ENCODE peak calls at places on chromosome 9, in nine cellular contexts. One of them, this sample, is unnamed.

GRCh38 chr9:84137968-84138367 is 157.4 kb downstream of the RMI1 start:
- DNase-seq in Calu3: no peak
- DNase-seq in cardiac fibroblast: peak
- DNase-seq in dorsolateral prefrontal cortex: no peak
- DNase-seq in right lobe of liver: no peak
- DNase-seq in heart left ventricle: no peak
- DNase-seq in CD4-positive, alpha-beta T cell: no peak
- DNase-seq in heart right ventricle: no peak
- DNase-seq in psoas muscle: no peak
- DNase-seq in this sample: no peak

GRCh38 chr9:81492710-81493447 is 196.5 kb downstream of the TLE1 start:
- DNase-seq in Calu3: peak
- DNase-seq in cardiac fibroblast: peak
- DNase-seq in dorsolateral prefrontal cortex: no peak
- DNase-seq in right lobe of liver: no peak
- DNase-seq in heart left ventricle: no peak
- DNase-seq in CD4-positive, alpha-beta T cell: no peak
- DNase-seq in heart right ventricle: no peak
- DNase-seq in psoas muscle: no peak
- DNase-seq in this sample: no peak

GRCh38 chr9:35001803-35002502 is 12.4 kb downstream of the DNAJB5 start:
- DNase-seq in Calu3: no peak
- DNase-seq in cardiac fibroblast: peak
- DNase-seq in dorsolateral prefrontal cortex: no peak
- DNase-seq in right lobe of liver: no peak
- DNase-seq in heart left ventricle: no peak
- DNase-seq in CD4-positive, alpha-beta T cell: no peak
- DNase-seq in heart right ventricle: no peak
- DNase-seq in psoas muscle: no peak
- DNase-seq in this sample: no peak

GRCh38 chr9:27529316-27530278 is at the start of gene MOB3B:
- DNase-seq in Calu3: peak
- DNase-seq in cardiac fibroblast: peak
- DNase-seq in dorsolateral prefrontal cortex: peak
- DNase-seq in right lobe of liver: peak
- DNase-seq in heart left ventricle: peak
- DNase-seq in CD4-positive, alpha-beta T cell: peak
- DNase-seq in heart right ventricle: peak
- DNase-seq in psoas muscle: peak
- DNase-seq in this sample: peak

GRCh38 chr9:101923451-101923850 is 185.0 kb upstream of the GRIN3A start:
- DNase-seq in Calu3: no peak
- DNase-seq in cardiac fibroblast: no peak
- DNase-seq in dorsolateral prefrontal cortex: no peak
- DNase-seq in right lobe of liver: no peak
- DNase-seq in heart left ventricle: no peak
- DNase-seq in CD4-positive, alpha-beta T cell: no peak
- DNase-seq in heart right ventricle: no peak
- DNase-seq in psoas muscle: no peak
- DNase-seq in this sample: no peak

GRCh38 chr9:126558051-126558665 is 55.6 kb upstream of the LMX1B start:
- DNase-seq in Calu3: peak
- DNase-seq in cardiac fibroblast: peak
- DNase-seq in dorsolateral prefrontal cortex: peak
- DNase-seq in right lobe of liver: peak
- DNase-seq in heart left ventricle: peak
- DNase-seq in CD4-positive, alpha-beta T cell: peak
- DNase-seq in heart right ventricle: peak
- DNase-seq in psoas muscle: peak
- DNase-seq in this sample: peak

GRCh38 chr9:19409406-19410194 is 791 bp downstream of the ACER2 start:
- DNase-seq in Calu3: peak
- DNase-seq in cardiac fibroblast: peak
- DNase-seq in dorsolateral prefrontal cortex: no peak
- DNase-seq in right lobe of liver: peak
- DNase-seq in heart left ventricle: peak
- DNase-seq in CD4-positive, alpha-beta T cell: no peak
- DNase-seq in heart right ventricle: peak
- DNase-seq in psoas muscle: peak
- DNase-seq in this sample: peak

GRCh38 chr9:129749575-129749974 is 3.3 kb downstream of the PTGES start:
- DNase-seq in Calu3: no peak
- DNase-seq in cardiac fibroblast: no peak
- DNase-seq in dorsolateral prefrontal cortex: no peak
- DNase-seq in right lobe of liver: no peak
- DNase-seq in heart left ventricle: no peak
- DNase-seq in CD4-positive, alpha-beta T cell: no peak
- DNase-seq in heart right ventricle: no peak
- DNase-seq in psoas muscle: no peak
- DNase-seq in this sample: no peak

GRCh38 chr9:114409103-114409780 is 21.5 kb upstream of the AKNA start:
- DNase-seq in Calu3: no peak
- DNase-seq in cardiac fibroblast: no peak
- DNase-seq in dorsolateral prefrontal cortex: no peak
- DNase-seq in right lobe of liver: no peak
- DNase-seq in heart left ventricle: no peak
- DNase-seq in CD4-positive, alpha-beta T cell: no peak
- DNase-seq in heart right ventricle: no peak
- DNase-seq in psoas muscle: no peak
- DNase-seq in this sample: no peak

GRCh38 chr9:108851138-108851537 is 4.6 kb downstream of the ACTL7B start:
- DNase-seq in Calu3: no peak
- DNase-seq in cardiac fibroblast: no peak
- DNase-seq in dorsolateral prefrontal cortex: no peak
- DNase-seq in right lobe of liver: no peak
- DNase-seq in heart left ventricle: no peak
- DNase-seq in CD4-positive, alpha-beta T cell: no peak
- DNase-seq in heart right ventricle: no peak
- DNase-seq in psoas muscle: no peak
- DNase-seq in this sample: no peak

GRCh38 chr9:108854641-108855528 is 901 bp downstream of the ACTL7B start:
- DNase-seq in Calu3: no peak
- DNase-seq in cardiac fibroblast: no peak
- DNase-seq in dorsolateral prefrontal cortex: no peak
- DNase-seq in right lobe of liver: no peak
- DNase-seq in heart left ventricle: no peak
- DNase-seq in CD4-positive, alpha-beta T cell: no peak
- DNase-seq in heart right ventricle: no peak
- DNase-seq in psoas muscle: peak
- DNase-seq in this sample: no peak

GRCh38 chr9:108854094-108854493 is 1.7 kb downstream of the ACTL7B start:
- DNase-seq in Calu3: no peak
- DNase-seq in cardiac fibroblast: no peak
- DNase-seq in dorsolateral prefrontal cortex: no peak
- DNase-seq in right lobe of liver: no peak
- DNase-seq in heart left ventricle: no peak
- DNase-seq in CD4-positive, alpha-beta T cell: no peak
- DNase-seq in heart right ventricle: no peak
- DNase-seq in psoas muscle: no peak
- DNase-seq in this sample: no peak

GRCh38 chr9:108852089-108852488 is 3.7 kb downstream of the ACTL7B start:
- DNase-seq in Calu3: no peak
- DNase-seq in cardiac fibroblast: no peak
- DNase-seq in dorsolateral prefrontal cortex: no peak
- DNase-seq in right lobe of liver: no peak
- DNase-seq in heart left ventricle: no peak
- DNase-seq in CD4-positive, alpha-beta T cell: no peak
- DNase-seq in heart right ventricle: no peak
- DNase-seq in psoas muscle: no peak
- DNase-seq in this sample: no peak

DNA sequence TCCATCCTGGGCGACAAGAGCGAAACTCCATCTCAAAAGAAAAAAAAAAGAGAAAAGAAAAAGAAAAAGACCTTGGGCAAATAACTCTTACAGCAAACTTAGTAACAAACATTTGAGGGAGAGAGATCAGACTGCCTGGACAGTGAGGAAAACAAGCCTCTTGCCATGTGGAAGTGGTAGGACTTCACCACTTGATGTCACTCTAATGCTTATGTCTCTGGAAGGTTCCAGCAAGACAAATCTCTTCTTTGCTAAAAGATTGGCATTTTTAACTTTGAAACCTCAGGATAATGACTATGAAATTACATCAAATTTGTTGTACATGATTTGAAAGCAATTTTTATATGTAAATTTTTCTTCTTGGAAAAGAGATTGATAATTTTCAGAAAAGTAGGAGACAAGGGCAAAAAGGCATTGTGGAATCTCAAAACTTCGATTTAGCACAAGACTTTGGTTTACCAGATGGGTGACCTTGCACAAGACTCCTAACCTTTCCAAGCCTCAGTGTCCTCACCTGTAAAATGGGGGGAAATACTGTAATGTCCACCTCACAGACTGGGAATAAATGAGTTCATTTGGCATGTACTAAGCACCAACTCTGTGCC is 5.4 kb downstream of the ACTL7B start:
- DNase-seq in Calu3: no peak
- DNase-seq in cardiac fibroblast: peak
- DNase-seq in dorsolateral prefrontal cortex: no peak
- DNase-seq in right lobe of liver: no peak
- DNase-seq in heart left ventricle: no peak
- DNase-seq in CD4-positive, alpha-beta T cell: no peak
- DNase-seq in heart right ventricle: no peak
- DNase-seq in psoas muscle: no peak
- DNase-seq in this sample: no peak
- TF ChIP-seq CTCF in Calu3: no peak
- TF ChIP-seq CTCF in cardiac fibroblast: peak
- TF ChIP-seq CTCF in dorsolateral prefrontal cortex: peak
- TF ChIP-seq CTCF in right lobe of liver: peak
- TF ChIP-seq CTCF in heart left ventricle: no peak
- TF ChIP-seq CTCF in CD4-positive, alpha-beta T cell: no peak
- TF ChIP-seq CTCF in heart right ventricle: peak
- TF ChIP-seq CTCF in psoas muscle: no peak
- TF ChIP-seq CTCF in this sample: peak

DNA sequence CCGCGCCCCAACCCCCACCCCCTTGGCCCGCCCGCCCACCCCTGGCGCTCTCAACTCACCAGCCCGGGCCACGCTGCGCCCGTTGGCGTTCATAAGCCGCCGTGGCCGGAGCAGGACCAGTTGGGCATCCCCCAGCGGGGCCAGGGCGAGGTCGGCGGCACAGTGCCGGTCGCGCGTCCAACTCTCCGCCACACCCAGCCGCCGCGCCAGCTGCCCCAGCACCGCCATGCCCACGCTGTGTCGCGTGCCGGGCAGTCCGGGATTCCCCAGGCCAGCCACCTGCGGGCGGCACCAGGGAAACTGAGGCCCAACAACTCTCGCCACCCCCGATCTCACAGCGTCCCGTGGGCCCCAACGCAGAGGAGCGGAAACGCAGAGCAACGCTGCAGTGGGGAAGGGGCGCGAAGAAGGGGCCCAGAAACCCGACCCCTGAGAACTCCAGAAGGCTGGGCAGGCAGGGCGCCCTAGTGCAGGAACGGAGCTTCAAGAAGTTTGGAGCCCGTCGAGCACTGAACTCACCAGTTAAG is 484 bp downstream of the PTRH1 start:
- DNase-seq in Calu3: peak
- DNase-seq in cardiac fibroblast: no peak
- DNase-seq in dorsolateral prefrontal cortex: no peak
- DNase-seq in right lobe of liver: no peak
- DNase-seq in heart left ventricle: no peak
- DNase-seq in CD4-positive, alpha-beta T cell: no peak
- DNase-seq in heart right ventricle: no peak
- DNase-seq in psoas muscle: peak
- DNase-seq in this sample: no peak
- TF ChIP-seq CTCF in Calu3: no peak
- TF ChIP-seq CTCF in cardiac fibroblast: no peak
- TF ChIP-seq CTCF in dorsolateral prefrontal cortex: no peak
- TF ChIP-seq CTCF in right lobe of liver: no peak
- TF ChIP-seq CTCF in heart left ventricle: no peak
- TF ChIP-seq CTCF in CD4-positive, alpha-beta T cell: no peak
- TF ChIP-seq CTCF in heart right ventricle: no peak
- TF ChIP-seq CTCF in psoas muscle: no peak
- TF ChIP-seq CTCF in this sample: no peak

GRCh38 chr9:6938873-6939272 is 181.1 kb downstream of the KDM4C start:
- DNase-seq in Calu3: no peak
- DNase-seq in cardiac fibroblast: no peak
- DNase-seq in dorsolateral prefrontal cortex: no peak
- DNase-seq in right lobe of liver: no peak
- DNase-seq in heart left ventricle: no peak
- DNase-seq in CD4-positive, alpha-beta T cell: no peak
- DNase-seq in heart right ventricle: no peak
- DNase-seq in psoas muscle: no peak
- DNase-seq in this sample: no peak

GRCh38 chr9:6944093-6944551 is 186.3 kb downstream of the KDM4C start:
- DNase-seq in Calu3: no peak
- DNase-seq in cardiac fibroblast: peak
- DNase-seq in dorsolateral prefrontal cortex: no peak
- DNase-seq in right lobe of liver: no peak
- DNase-seq in heart left ventricle: no peak
- DNase-seq in CD4-positive, alpha-beta T cell: no peak
- DNase-seq in heart right ventricle: no peak
- DNase-seq in psoas muscle: no peak
- DNase-seq in this sample: no peak

GRCh38 chr9:6942406-6942805 is 184.6 kb downstream of the KDM4C start:
- DNase-seq in Calu3: no peak
- DNase-seq in cardiac fibroblast: no peak
- DNase-seq in dorsolateral prefrontal cortex: no peak
- DNase-seq in right lobe of liver: no peak
- DNase-seq in heart left ventricle: no peak
- DNase-seq in CD4-positive, alpha-beta T cell: no peak
- DNase-seq in heart right ventricle: no peak
- DNase-seq in psoas muscle: no peak
- DNase-seq in this sample: no peak

GRCh38 chr9:6943293-6943692 is 185.5 kb downstream of the KDM4C start:
- DNase-seq in Calu3: no peak
- DNase-seq in cardiac fibroblast: no peak
- DNase-seq in dorsolateral prefrontal cortex: no peak
- DNase-seq in right lobe of liver: no peak
- DNase-seq in heart left ventricle: no peak
- DNase-seq in CD4-positive, alpha-beta T cell: no peak
- DNase-seq in heart right ventricle: no peak
- DNase-seq in psoas muscle: no peak
- DNase-seq in this sample: no peak

DNA sequence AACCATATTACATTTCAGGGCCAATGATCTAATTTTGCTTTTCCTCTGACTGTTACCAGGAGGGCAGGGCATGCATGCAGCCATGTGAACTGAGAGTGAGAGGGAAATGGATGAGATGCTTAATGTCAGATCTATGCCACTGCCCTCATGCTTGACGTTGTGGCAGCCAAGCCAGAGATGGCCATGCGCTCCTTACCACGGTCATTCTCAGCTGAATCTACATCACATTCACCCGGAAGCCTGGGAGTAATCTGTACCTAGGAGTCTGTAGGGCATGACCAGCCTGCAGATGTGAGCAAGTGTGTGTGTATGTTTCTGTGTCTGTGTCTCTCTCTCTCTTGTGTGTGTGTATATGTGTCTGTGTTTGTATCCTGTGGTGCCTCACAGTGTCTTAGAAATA is 183.8 kb downstream of the KDM4C start:
- DNase-seq in Calu3: no peak
- DNase-seq in cardiac fibroblast: no peak
- DNase-seq in dorsolateral prefrontal cortex: no peak
- DNase-seq in right lobe of liver: no peak
- DNase-seq in heart left ventricle: no peak
- DNase-seq in CD4-positive, alpha-beta T cell: no peak
- DNase-seq in heart right ventricle: no peak
- DNase-seq in psoas muscle: no peak
- DNase-seq in this sample: no peak
- TF ChIP-seq CTCF in Calu3: no peak
- TF ChIP-seq CTCF in cardiac fibroblast: no peak
- TF ChIP-seq CTCF in dorsolateral prefrontal cortex: no peak
- TF ChIP-seq CTCF in right lobe of liver: no peak
- TF ChIP-seq CTCF in heart left ventricle: no peak
- TF ChIP-seq CTCF in CD4-positive, alpha-beta T cell: no peak
- TF ChIP-seq CTCF in heart right ventricle: no peak
- TF ChIP-seq CTCF in psoas muscle: no peak
- TF ChIP-seq CTCF in this sample: no peak

GRCh38 chr9:124410321-124410913 is 4.8 kb downstream of the PSMB7 start:
- DNase-seq in Calu3: no peak
- DNase-seq in cardiac fibroblast: no peak
- DNase-seq in dorsolateral prefrontal cortex: no peak
- DNase-seq in right lobe of liver: no peak
- DNase-seq in heart left ventricle: no peak
- DNase-seq in CD4-positive, alpha-beta T cell: no peak
- DNase-seq in heart right ventricle: no peak
- DNase-seq in psoas muscle: no peak
- DNase-seq in this sample: no peak
- TF ChIP-seq CTCF in Calu3: peak
- TF ChIP-seq CTCF in cardiac fibroblast: peak
- TF ChIP-seq CTCF in dorsolateral prefrontal cortex: peak
- TF ChIP-seq CTCF in right lobe of liver: peak
- TF ChIP-seq CTCF in heart left ventricle: no peak
- TF ChIP-seq CTCF in CD4-positive, alpha-beta T cell: peak
- TF ChIP-seq CTCF in heart right ventricle: peak
- TF ChIP-seq CTCF in psoas muscle: peak
- TF ChIP-seq CTCF in this sample: peak

This sample was measured in upper lobe of right lung.